ENCODE peak calls at places on chromosomes 2 and 18, in six cellular contexts. T is heart right ventricle, J is right cardiac atrium, C is heart left ventricle, B is hepatocyte, W is aorta. K is an unnamed sample.

GRCh38 chr2:15634846-15635490 is 43.3 kb downstream of the DDX1 start:
- DNase-seq in B (no peak), W (no peak), T (no peak), C (no peak), J (no peak), K (no peak)

GRCh38 chr2:229416116-229416694 is 145.1 kb upstream of the PID1 start:
- DNase-seq in J (peak), C (peak), T (peak), B (no peak), W (peak), K (peak)

GRCh38 chr2:72041638-72042111 is 106.0 kb downstream of the CYP26B1 start:
- DNase-seq in T (peak), C (no peak), B (no peak), W (no peak), J (no peak), K (no peak)

GRCh38 chr2:144466637-144467036 is 53.3 kb downstream of the ZEB2 start:
- DNase-seq in T (no peak), C (no peak), W (no peak), J (no peak), B (no peak), K (no peak)

GRCh38 chr2:113173563-113174368 is at the start of gene PSD4:
- DNase-seq in B (no peak), T (peak), W (no peak), J (peak), C (peak), K (peak)

GRCh38 chr18:7329036-7329435 is 98.1 kb downstream of the LRRC30 start:
- DNase-seq in C (no peak), T (no peak), B (no peak), W (no peak), J (no peak), K (no peak)

GRCh38 chr2:162113088-162113770 is 38.8 kb downstream of the GCG start:
- DNase-seq in J (no peak), T (no peak), W (no peak), C (no peak), B (no peak), K (no peak)

GRCh38 chr2:63712748-63713147 is 124.0 kb downstream of the MDH1 start:
- DNase-seq in B (no peak), T (no peak), J (no peak), W (no peak), C (no peak), K (no peak)

GRCh38 chr2:11715987-11716652 is 30.3 kb upstream of the LPIN1 start:
- DNase-seq in W (no peak), J (no peak), B (no peak), T (no peak), C (no peak), K (no peak)

GRCh38 chr2:135826561-135826960 is 10.4 kb downstream of the LCT start:
- DNase-seq in J (no peak), C (no peak), B (no peak), W (no peak), T (no peak), K (no peak)

GRCh38 chr2:20438334-20439192 is 8.3 kb upstream of the RHOB start:
- DNase-seq in T (no peak), J (no peak), W (no peak), C (no peak), B (peak), K (no peak)

GRCh38 chr2:120587997-120588336 is 147.7 kb upstream of the GLI2 start:
- DNase-seq in B (no peak), J (no peak), T (no peak), W (no peak), C (no peak), K (no peak)

GRCh38 chr2:159362816-159363251 is 76.3 kb upstream of the WDSUB1 start:
- DNase-seq in T (no peak), B (peak), W (no peak), C (no peak), J (no peak), K (no peak)

GRCh38 chr18:26657618-26658581 is 109.5 kb upstream of the KCTD1 start:
- DNase-seq in T (no peak), B (no peak), W (no peak), C (no peak), J (no peak), K (no peak)

GRCh38 chr2:230418341-230419016 is 2.5 kb downstream of the SP100 start:
- DNase-seq in C (peak), W (no peak), T (no peak), B (no peak), J (no peak), K (no peak)

GRCh38 chr2:136244558-136244885 is 126.6 kb upstream of the CXCR4 start:
- DNase-seq in C (no peak), T (no peak), J (no peak), W (no peak), B (no peak), K (no peak)

GRCh38 chr2:102313950-102314349 is 2.6 kb downstream of the IL1RL1 start:
- DNase-seq in B (no peak), C (no peak), J (no peak), T (no peak), W (no peak), K (no peak)

GRCh38 chr2:98601532-98602132 is 6.7 kb downstream of the COA5 start:
- DNase-seq in C (no peak), W (no peak), B (peak), J (no peak), T (no peak), K (no peak)

GRCh38 chr2:234745347-234745746 is 206.5 kb upstream of the SH3BP4 start:
- DNase-seq in C (no peak), B (no peak), J (no peak), T (no peak), W (no peak), K (no peak)

GRCh38 chr18:62702259-62702658 is 13.1 kb upstream of the PHLPP1 start:
- DNase-seq in T (no peak), C (no peak), J (no peak), B (no peak), W (no peak), K (no peak)

GRCh38 chr2:238974510-238975166 is 126.8 kb downstream of the TWIST2 start:
- DNase-seq in J (no peak), B (no peak), T (no peak), W (no peak), C (no peak), K (no peak)

GRCh38 chr18:50013363-50014138 is 181.4 kb downstream of the MYO5B start:
- DNase-seq in T (no peak), W (no peak), C (no peak), B (no peak), J (no peak), K (no peak)

GRCh38 chr2:60100034-60100433 is 453.4 kb downstream of the BCL11A start:
- DNase-seq in T (no peak), C (no peak), W (no peak), J (no peak), B (no peak), K (no peak)

GRCh38 chr18:79604205-79604912 is 75.2 kb upstream of the CTDP1 start:
- DNase-seq in B (no peak), W (peak), J (no peak), C (peak), T (no peak), K (peak)

GRCh38 chr2:54207666-54208195 is 48.3 kb downstream of the TSPYL6 start:
- DNase-seq in T (no peak), C (no peak), B (no peak), W (no peak), J (no peak), K (no peak)

GRCh38 chr2:215784371-215784783 is 229.0 kb downstream of the MREG start:
- DNase-seq in B (peak), T (no peak), W (no peak), C (no peak), J (peak), K (no peak)

GRCh38 chr2:62151306-62151638 is 44.6 kb upstream of the B3GNT2 start:
- DNase-seq in C (peak), W (no peak), B (no peak), T (peak), J (no peak), K (no peak)

GRCh38 chr2:196750977-196751631 is 48.4 kb downstream of the GTF3C3 start:
- DNase-seq in W (peak), B (peak), J (peak), C (peak), T (peak), K (peak)

GRCh38 chr2:46298522-46299351 is 1.5 kb downstream of the EPAS1 start:
- DNase-seq in B (peak), T (peak), J (peak), C (peak), W (peak), K (peak)

GRCh38 chr2:20422679-20423271 is 24.1 kb upstream of the RHOB start:
- DNase-seq in T (no peak), B (no peak), W (no peak), J (peak), C (peak), K (no peak)

GRCh38 chr2:46171441-46171953 is 125.7 kb upstream of the EPAS1 start:
- DNase-seq in W (no peak), J (peak), B (peak), T (no peak), C (no peak), K (no peak)

GRCh38 chr2:205679410-205680009 is 2.8 kb upstream of the NRP2 start:
- DNase-seq in B (no peak), W (no peak), C (no peak), J (no peak), T (no peak), K (no peak)

GRCh38 chr2:152200562-152201465 is 25.3 kb upstream of the STAM2 start:
- DNase-seq in B (peak), W (peak), C (peak), T (peak), J (peak), K (peak)

GRCh38 chr2:70898363-70899240 is 37.1 kb upstream of the ATP6V1B1 start:
- DNase-seq in T (no peak), W (no peak), B (no peak), C (no peak), J (no peak), K (no peak)

GRCh38 chr2:71528749-71529148 is 75.4 kb downstream of the DYSF start:
- DNase-seq in W (peak), C (no peak), J (no peak), T (no peak), B (no peak), K (no peak)

DNA sequence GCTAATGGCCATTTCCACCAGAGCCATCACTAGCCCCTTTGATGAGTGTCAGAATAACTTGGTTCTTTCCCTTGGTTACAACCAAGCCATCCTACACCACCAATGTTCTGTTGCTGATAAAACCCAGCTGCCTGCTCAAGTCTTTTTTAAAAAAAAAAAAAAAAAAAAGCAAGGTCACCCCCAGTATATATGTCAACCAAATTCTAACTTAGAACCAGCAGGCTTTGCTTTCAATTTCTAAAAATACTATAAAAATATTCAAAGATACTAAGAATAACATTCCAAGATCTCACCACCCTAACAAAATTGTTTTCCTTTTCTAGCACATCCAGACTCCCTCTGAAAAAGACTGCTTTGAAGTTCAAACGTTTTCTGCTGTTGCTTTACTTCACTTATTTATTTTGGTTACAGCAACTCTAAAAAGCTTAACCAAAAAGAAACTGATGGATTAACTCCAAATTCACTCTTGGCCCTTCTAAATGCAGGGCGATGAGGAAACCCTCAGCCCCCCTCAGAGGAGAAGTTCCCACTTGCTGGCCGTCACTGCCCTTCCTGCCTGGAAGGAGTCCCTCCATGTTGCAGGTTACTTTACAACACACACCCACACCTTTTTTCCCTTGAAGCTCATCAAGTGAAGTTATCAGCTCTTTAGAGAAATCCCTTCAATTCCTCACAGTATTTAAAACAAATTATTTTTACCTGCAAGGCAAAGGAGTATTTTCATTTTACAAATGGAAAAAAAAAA is 10.8 kb downstream of the UXS1 start:
- DNase-seq in B (no peak), W (no peak), J (no peak), T (no peak), C (no peak), K (no peak)
- H3K4me3 ChIP-seq in B (no peak), W (no peak), J (no peak), T (no peak), C (no peak), K (no peak)

GRCh38 chr2:86562485-86562890 is 755 bp downstream of the CHMP3 start:
- DNase-seq in T (no peak), W (no peak), B (no peak), C (no peak), J (no peak), K (no peak)

GRCh38 chr2:86566828-86567205 is 3.6 kb upstream of the CHMP3 start:
- DNase-seq in B (no peak), J (no peak), C (no peak), T (no peak), W (no peak), K (no peak)

GRCh38 chr2:86562891-86563649 is at the start of gene CHMP3:
- DNase-seq in W (peak), C (peak), J (peak), T (peak), B (peak), K (peak)

GRCh38 chr2:86566158-86566827 is 3.0 kb upstream of the CHMP3 start:
- DNase-seq in T (no peak), W (no peak), B (no peak), J (no peak), C (no peak), K (no peak)

DNA sequence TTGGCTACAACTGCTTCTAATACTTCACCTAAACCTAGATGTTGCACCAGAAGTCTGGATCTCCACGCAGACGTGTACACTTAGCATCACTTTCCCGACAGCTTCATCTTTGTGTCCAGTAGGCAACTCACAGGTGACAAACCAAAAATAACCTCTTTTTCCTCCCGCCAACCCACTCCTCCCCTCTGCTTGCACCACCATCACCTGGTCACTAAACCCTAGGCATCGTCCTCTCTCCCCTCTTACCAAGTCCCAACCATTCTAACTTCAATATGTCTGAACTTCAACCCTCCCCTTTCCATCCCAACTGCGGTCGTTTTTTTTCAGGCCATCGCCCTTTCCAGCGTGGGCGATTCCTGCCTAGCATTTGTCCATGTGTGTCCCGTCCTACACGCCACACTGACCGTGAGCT is 413 bp upstream of the CHMP3 start:
- DNase-seq in T (no peak), W (no peak), B (no peak), C (no peak), J (peak), K (no peak)
- H3K4me3 ChIP-seq in T (peak), W (no peak), B (no peak), C (peak), J (peak), K (peak)

DNA sequence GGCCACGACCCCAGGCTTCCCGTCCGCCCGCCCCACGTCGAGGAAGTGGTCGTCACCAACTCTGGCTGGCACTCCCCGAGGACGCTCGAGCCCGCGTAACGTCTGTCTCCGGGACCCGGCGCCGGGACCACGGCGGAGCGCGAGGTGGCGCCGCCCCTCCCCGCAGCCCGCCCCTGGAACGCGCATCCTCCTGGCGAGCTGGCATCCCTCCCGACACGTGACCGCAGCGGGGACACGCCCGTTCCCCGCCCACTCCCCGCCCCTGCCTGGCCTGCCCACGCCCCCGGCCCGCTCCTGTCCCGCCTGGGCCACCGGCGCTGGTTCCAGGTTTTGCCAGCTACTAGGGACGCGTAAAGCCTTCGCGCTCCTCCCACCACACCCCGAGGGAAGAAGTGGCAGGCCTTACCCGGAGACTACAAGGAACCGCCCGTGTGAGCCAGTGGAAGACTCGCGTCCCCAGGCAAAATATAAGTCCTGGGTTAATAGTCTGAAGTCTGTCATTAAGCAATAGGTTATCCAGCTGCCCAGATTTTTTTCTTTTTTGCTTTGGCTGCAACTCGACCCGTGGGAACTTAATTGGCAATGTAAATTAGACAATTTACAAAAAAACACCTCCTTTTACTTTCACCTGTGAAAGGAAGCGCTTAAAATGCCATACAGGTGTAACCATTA is at the start of gene OSBPL1A:
- DNase-seq in C (peak), J (peak), T (peak), W (peak), B (peak), K (peak)
- H3K4me3 ChIP-seq in C (peak), J (peak), T (peak), W (peak), B (peak), K (peak)

GRCh38 chr18:48943333-48943732 is 7.4 kb downstream of the SMAD7 start:
- DNase-seq in W (peak), B (no peak), C (no peak), J (no peak), T (no peak), K (no peak)

GRCh38 chr18:48941672-48942071 is 9.1 kb downstream of the SMAD7 start:
- DNase-seq in W (no peak), J (peak), B (no peak), T (no peak), C (peak), K (no peak)

GRCh38 chr18:48942554-48943261 is 8.1 kb downstream of the SMAD7 start:
- DNase-seq in B (peak), W (no peak), C (no peak), J (peak), T (no peak), K (no peak)

GRCh38 chr18:48940854-48941531 is 9.8 kb downstream of the SMAD7 start:
- DNase-seq in C (no peak), T (no peak), J (peak), B (no peak), W (no peak), K (no peak)

GRCh38 chr18:48942086-48942485 is 8.7 kb downstream of the SMAD7 start:
- DNase-seq in C (no peak), B (no peak), J (peak), T (no peak), W (no peak), K (no peak)
- H3K4me3 ChIP-seq in C (no peak), B (no peak), J (peak), T (no peak), W (no peak), K (peak)

DNA sequence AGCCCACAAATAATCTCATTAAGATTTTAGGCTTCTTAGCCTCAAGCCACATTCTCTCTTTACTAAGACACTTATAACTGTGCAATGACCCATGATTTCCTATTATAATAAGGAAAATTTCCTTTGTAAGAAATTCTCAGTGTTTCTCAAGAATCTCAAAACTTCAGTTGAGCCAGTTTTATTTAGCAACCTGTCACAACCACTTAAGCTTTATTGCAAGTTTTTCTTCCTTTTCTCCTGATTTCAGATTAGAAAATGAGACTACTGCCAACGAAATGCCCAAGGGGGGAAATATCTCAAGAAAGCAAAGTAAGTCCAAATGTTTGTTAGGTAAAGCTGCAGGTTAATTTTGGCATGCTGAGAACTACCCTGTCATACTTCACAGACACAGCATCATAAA is 178.5 kb downstream of the THADA start:
- DNase-seq in C (no peak), B (no peak), J (no peak), W (no peak), T (no peak), K (no peak)
- H3K4me3 ChIP-seq in C (no peak), B (no peak), J (no peak), W (no peak), T (no peak), K (no peak)